ENCODE peak calls at places on chromosomes 2 and 18, in seven cellular contexts. M, N, H, X, G, U and C are unnamed samples.

GRCh38 chr2:84827978-84828575 is 52.8 kb downstream of the TRABD2A start:
- DNase-seq in M (no peak), N (no peak), H (no peak), X (no peak), G (no peak), U (no peak), C (no peak)

GRCh38 chr2:224165901-224166319 is 126.8 kb upstream of the SERPINE2 start:
- DNase-seq in M (no peak), N (no peak), H (no peak), X (no peak), G (peak; percentile 44), U (no peak), C (no peak)

GRCh38 chr2:188665727-188666304 is 308.4 kb upstream of the COL3A1 start:
- DNase-seq in M (no peak), N (no peak), H (no peak), X (no peak), G (no peak), U (no peak), C (no peak)

GRCh38 chr2:70381821-70382220 is 80.0 kb upstream of the FAM136A start:
- DNase-seq in M (no peak), N (no peak), H (no peak), X (no peak), G (peak; percentile 45), U (no peak), C (no peak)

GRCh38 chr2:238203973-238204683 is 633 bp upstream of the ILKAP start:
- DNase-seq in M (no peak), N (no peak), H (no peak), X (no peak), G (no peak), U (peak; percentile 96), C (no peak)

GRCh38 chr2:43034242-43034619 is 192.2 kb downstream of the ZFP36L2 start:
- DNase-seq in M (no peak), N (no peak), H (peak; percentile 47), X (no peak), G (no peak), U (no peak), C (no peak)

GRCh38 chr2:144357623-144358400 is 162.1 kb downstream of the ZEB2 start:
- DNase-seq in M (no peak), N (no peak), H (no peak), X (no peak), G (peak; percentile 99), U (no peak), C (no peak)

GRCh38 chr2:25187729-25188350 is 19.5 kb upstream of the POMC start:
- DNase-seq in M (no peak), N (no peak), H (no peak), X (no peak), G (no peak), U (no peak), C (no peak)

GRCh38 chr2:152715112-152715511 is 2.1 kb downstream of the PRPF40A start:
- DNase-seq in M (no peak), N (no peak), H (no peak), X (no peak), G (no peak), U (no peak), C (no peak)

GRCh38 chr2:3114406-3115185 is 263.0 kb downstream of the EIPR1 start:
- DNase-seq in M (no peak), N (no peak), H (peak; percentile 54), X (no peak), G (no peak), U (no peak), C (no peak)

GRCh38 chr2:72132981-72133720 is 14.5 kb downstream of the CYP26B1 start:
- DNase-seq in M (no peak), N (no peak), H (peak; percentile 73), X (peak; percentile 27), G (no peak), U (no peak), C (peak; percentile 41)

GRCh38 chr2:177909962-177910361 is 162.6 kb downstream of the PDE11A start:
- DNase-seq in M (no peak), N (no peak), H (no peak), X (no peak), G (peak; percentile 32), U (peak; percentile 11), C (no peak)

GRCh38 chr2:43276517-43276931 is 50.1 kb upstream of the ZFP36L2 start:
- DNase-seq in M (no peak), N (no peak), H (no peak), X (no peak), G (no peak), U (no peak), C (no peak)

GRCh38 chr2:220569380-220569779 is 942.0 kb downstream of the SLC4A3 start:
- DNase-seq in M (no peak), N (no peak), H (no peak), X (no peak), G (no peak), U (no peak), C (no peak)

GRCh38 chr2:221449406-221449805 is 122.7 kb downstream of the EPHA4 start:
- DNase-seq in M (no peak), N (no peak), H (no peak), X (no peak), G (no peak), U (no peak), C (no peak)

GRCh38 chr2:5187283-5187682 is 504.9 kb upstream of the SOX11 start:
- DNase-seq in M (no peak), N (no peak), H (no peak), X (no peak), G (no peak), U (no peak), C (no peak)

GRCh38 chr2:191894681-191895147 is 47.8 kb upstream of the CAVIN2 start:
- DNase-seq in M (no peak), N (no peak), H (no peak), X (no peak), G (peak; percentile 86), U (no peak), C (no peak)

GRCh38 chr2:19901458-19902271 is at the start of gene TTC32:
- DNase-seq in M (peak; percentile 94), N (peak; percentile 93), H (peak; percentile 97), X (peak; percentile 94), G (peak; percentile 94), U (peak; percentile 98), C (peak; percentile 91)

GRCh38 chr18:74731097-74731496 is 133.4 kb downstream of the ZNF407 start:
- DNase-seq in M (no peak), N (no peak), H (no peak), X (no peak), G (peak; percentile 86), U (no peak), C (no peak)

GRCh38 chr18:79529296-79529695 is 133.6 kb downstream of the NFATC1 start:
- DNase-seq in M (no peak), N (no peak), H (peak; percentile 58), X (peak; percentile 12), G (no peak), U (no peak), C (peak; percentile 11)

GRCh38 chr2:142220901-142221300 is 90.1 kb upstream of the LRP1B start:
- DNase-seq in M (peak; percentile 11), N (no peak), H (no peak), X (no peak), G (no peak), U (no peak), C (no peak)

GRCh38 chr18:12041561-12041960 is 52.1 kb upstream of the ANKRD62 start:
- DNase-seq in M (no peak), N (no peak), H (no peak), X (no peak), G (peak; percentile 93), U (no peak), C (no peak)

GRCh38 chr2:45681675-45682074 is 30.2 kb downstream of the PRKCE start:
- DNase-seq in M (no peak), N (no peak), H (no peak), X (peak; percentile 36), G (peak; percentile 88), U (peak; percentile 21), C (peak; percentile 47)

GRCh38 chr2:443754-444153 is 155.9 kb upstream of the ALKAL2 start:
- DNase-seq in M (no peak), N (no peak), H (no peak), X (no peak), G (no peak), U (no peak), C (no peak)

GRCh38 chr2:210072922-210073509 is 70.6 kb downstream of the RPE start:
- DNase-seq in M (peak; percentile 13), N (no peak), H (no peak), X (no peak), G (peak; percentile 60), U (peak; percentile 60), C (no peak)

GRCh38 chr2:101704816-101705565 is 7.5 kb downstream of the MAP4K4 start:
- DNase-seq in M (no peak), N (no peak), H (no peak), X (no peak), G (peak; percentile 26), U (no peak), C (no peak)

GRCh38 chr2:120204022-120204405 is 19.2 kb downstream of the TMEM185B start:
- DNase-seq in M (no peak), N (no peak), H (no peak), X (no peak), G (no peak), U (no peak), C (no peak)
- TF ChIP-seq CTCF in M (peak; percentile 20), N (no peak), H (no peak), X (no peak), G (peak; percentile 5), U (no peak), C (no peak)

GRCh38 chr2:240850026-240850425 is 18.6 kb upstream of the AGXT start:
- DNase-seq in M (no peak), N (no peak), H (peak; percentile 60), X (no peak), G (no peak), U (no peak), C (no peak)
- TF ChIP-seq CTCF in M (no peak), N (no peak), H (no peak), X (no peak), G (no peak), U (no peak), C (no peak)

GRCh38 chr2:18387479-18388206 is 172.8 kb downstream of the RDH14 start:
- DNase-seq in M (peak; percentile 89), N (peak; percentile 62), H (no peak), X (peak; percentile 58), G (peak; percentile 79), U (peak; percentile 72), C (no peak)
- TF ChIP-seq CTCF in M (peak; percentile 94), N (peak; percentile 81), H (peak; percentile 50), X (peak; percentile 92), G (peak; percentile 94), U (peak; percentile 98), C (peak; percentile 98)

GRCh38 chr2:239917128-239917956 is 107.8 kb downstream of the NDUFA10 start:
- DNase-seq in M (no peak), N (no peak), H (no peak), X (no peak), G (no peak), U (peak; percentile 38), C (no peak)
- TF ChIP-seq CTCF in M (no peak), N (no peak), H (no peak), X (no peak), G (no peak), U (no peak), C (no peak)

GRCh38 chr2:240376739-240377138 is 58.7 kb upstream of the GPC1 start:
- DNase-seq in M (no peak), N (no peak), H (no peak), X (no peak), G (no peak), U (no peak), C (no peak)
- TF ChIP-seq CTCF in M (no peak), N (no peak), H (no peak), X (no peak), G (no peak), U (no peak), C (no peak)